ENCODE peak calls at places on chromosomes 12 and 14, in six cellular contexts. One of them, this sample, is unnamed.

GRCh38 chr14:101185081-101185835 is 281.7 kb upstream of the RTL1 start:
- DNase-seq in astrocyte of the spinal cord: no peak
- DNase-seq in pancreas: no peak
- DNase-seq in breast epithelium: peak; percentile 22
- DNase-seq in fibroblast of lung: no peak
- DNase-seq in MM.1S: no peak
- DNase-seq in this sample: no peak

GRCh38 chr12:62749586-62749985 is 185.4 kb downstream of the PPM1H start:
- DNase-seq in breast epithelium: no peak
- DNase-seq in fibroblast of lung: no peak
- DNase-seq in astrocyte of the spinal cord: no peak
- DNase-seq in pancreas: no peak
- DNase-seq in MM.1S: no peak
- DNase-seq in this sample: no peak

GRCh38 chr14:42437809-42438208 is 831.1 kb downstream of the LRFN5 start:
- DNase-seq in astrocyte of the spinal cord: no peak
- DNase-seq in pancreas: no peak
- DNase-seq in fibroblast of lung: no peak
- DNase-seq in MM.1S: no peak
- DNase-seq in breast epithelium: no peak
- DNase-seq in this sample: no peak

GRCh38 chr14:73168274-73168673 is 32.0 kb downstream of the PSEN1 start:
- DNase-seq in MM.1S: no peak
- DNase-seq in breast epithelium: no peak
- DNase-seq in pancreas: no peak
- DNase-seq in astrocyte of the spinal cord: no peak
- DNase-seq in fibroblast of lung: no peak
- DNase-seq in this sample: peak; percentile 26

GRCh38 chr14:51328089-51328941 is 88.3 kb downstream of the TMX1 start:
- DNase-seq in pancreas: no peak
- DNase-seq in MM.1S: peak; percentile 56
- DNase-seq in breast epithelium: no peak
- DNase-seq in astrocyte of the spinal cord: peak; percentile 85
- DNase-seq in fibroblast of lung: peak; percentile 58
- DNase-seq in this sample: no peak

GRCh38 chr12:114512351-114512750 is 106.4 kb upstream of the TBX5 start:
- DNase-seq in astrocyte of the spinal cord: no peak
- DNase-seq in pancreas: no peak
- DNase-seq in fibroblast of lung: no peak
- DNase-seq in MM.1S: no peak
- DNase-seq in breast epithelium: no peak
- DNase-seq in this sample: no peak

GRCh38 chr14:41642402-41643195 is 35.9 kb downstream of the LRFN5 start:
- DNase-seq in pancreas: no peak
- DNase-seq in breast epithelium: no peak
- DNase-seq in MM.1S: no peak
- DNase-seq in fibroblast of lung: no peak
- DNase-seq in astrocyte of the spinal cord: no peak
- DNase-seq in this sample: no peak

GRCh38 chr14:36471431-36471830 is 48.6 kb downstream of the NKX2-1 start:
- DNase-seq in astrocyte of the spinal cord: no peak
- DNase-seq in MM.1S: no peak
- DNase-seq in pancreas: no peak
- DNase-seq in breast epithelium: no peak
- DNase-seq in fibroblast of lung: no peak
- DNase-seq in this sample: no peak

GRCh38 chr12:11896530-11896929 is 174.2 kb upstream of the BCL2L14 start:
- DNase-seq in astrocyte of the spinal cord: no peak
- DNase-seq in fibroblast of lung: no peak
- DNase-seq in pancreas: no peak
- DNase-seq in breast epithelium: no peak
- DNase-seq in MM.1S: no peak
- DNase-seq in this sample: no peak

GRCh38 chr12:122295877-122296276 is 29.6 kb upstream of the VPS33A start:
- DNase-seq in MM.1S: no peak
- DNase-seq in breast epithelium: no peak
- DNase-seq in pancreas: no peak
- DNase-seq in fibroblast of lung: no peak
- DNase-seq in astrocyte of the spinal cord: no peak
- DNase-seq in this sample: no peak

GRCh38 chr12:110636516-110636915 is 22.6 kb downstream of the TCTN1 start:
- DNase-seq in astrocyte of the spinal cord: no peak
- DNase-seq in pancreas: no peak
- DNase-seq in fibroblast of lung: no peak
- DNase-seq in breast epithelium: no peak
- DNase-seq in MM.1S: no peak
- DNase-seq in this sample: no peak

GRCh38 chr14:56241441-56241840 is 123.2 kb downstream of the PELI2 start:
- DNase-seq in breast epithelium: no peak
- DNase-seq in astrocyte of the spinal cord: no peak
- DNase-seq in MM.1S: no peak
- DNase-seq in fibroblast of lung: peak; percentile 22
- DNase-seq in pancreas: no peak
- DNase-seq in this sample: no peak

GRCh38 chr12:123949118-123949774 is 23.4 kb downstream of the CCDC92 start:
- DNase-seq in breast epithelium: no peak
- DNase-seq in astrocyte of the spinal cord: no peak
- DNase-seq in pancreas: no peak
- DNase-seq in MM.1S: no peak
- DNase-seq in fibroblast of lung: no peak
- DNase-seq in this sample: no peak

GRCh38 chr12:24227550-24227949 is 278.1 kb upstream of the SOX5 start:
- DNase-seq in pancreas: no peak
- DNase-seq in fibroblast of lung: no peak
- DNase-seq in MM.1S: no peak
- DNase-seq in breast epithelium: no peak
- DNase-seq in astrocyte of the spinal cord: no peak
- DNase-seq in this sample: no peak

GRCh38 chr14:63465347-63465746 is 77.8 kb downstream of the PPP2R5E start:
- DNase-seq in fibroblast of lung: no peak
- DNase-seq in MM.1S: no peak
- DNase-seq in pancreas: no peak
- DNase-seq in astrocyte of the spinal cord: no peak
- DNase-seq in breast epithelium: no peak
- DNase-seq in this sample: no peak

GRCh38 chr14:68816183-68816942 is 23.5 kb upstream of the ZFP36L1 start:
- DNase-seq in pancreas: peak; percentile 96
- DNase-seq in fibroblast of lung: peak; percentile 91
- DNase-seq in breast epithelium: peak; percentile 89
- DNase-seq in MM.1S: peak; percentile 76
- DNase-seq in astrocyte of the spinal cord: peak; percentile 93
- DNase-seq in this sample: peak; percentile 98

GRCh38 chr14:32426596-32427408 is 97.7 kb downstream of the AKAP6 start:
- DNase-seq in MM.1S: no peak
- DNase-seq in fibroblast of lung: no peak
- DNase-seq in astrocyte of the spinal cord: no peak
- DNase-seq in breast epithelium: no peak
- DNase-seq in pancreas: no peak
- DNase-seq in this sample: no peak

GRCh38 chr14:73665130-73665529 is 20.3 kb downstream of the DNAL1 start:
- DNase-seq in breast epithelium: no peak
- DNase-seq in fibroblast of lung: no peak
- DNase-seq in pancreas: no peak
- DNase-seq in MM.1S: no peak
- DNase-seq in astrocyte of the spinal cord: no peak
- DNase-seq in this sample: no peak

GRCh38 chr12:116880213-116880816 is 926 bp downstream of the HRK start:
- DNase-seq in fibroblast of lung: peak; percentile 29
- DNase-seq in MM.1S: no peak
- DNase-seq in pancreas: no peak
- DNase-seq in astrocyte of the spinal cord: peak; percentile 41
- DNase-seq in breast epithelium: no peak
- DNase-seq in this sample: no peak

GRCh38 chr14:89911018-89911919 is 43.3 kb downstream of the EFCAB11 start:
- DNase-seq in breast epithelium: no peak
- DNase-seq in MM.1S: no peak
- DNase-seq in pancreas: no peak
- DNase-seq in astrocyte of the spinal cord: peak; percentile 86
- DNase-seq in fibroblast of lung: peak; percentile 67
- DNase-seq in this sample: no peak

GRCh38 chr14:65940056-65940735 is 527.7 kb downstream of the FUT8 start:
- DNase-seq in astrocyte of the spinal cord: no peak
- DNase-seq in breast epithelium: no peak
- DNase-seq in pancreas: no peak
- DNase-seq in MM.1S: no peak
- DNase-seq in fibroblast of lung: no peak
- DNase-seq in this sample: no peak

GRCh38 chr12:118098911-118099671 is 4.7 kb downstream of the VSIG10 start:
- DNase-seq in astrocyte of the spinal cord: no peak
- DNase-seq in fibroblast of lung: no peak
- DNase-seq in MM.1S: no peak
- DNase-seq in breast epithelium: no peak
- DNase-seq in pancreas: no peak
- DNase-seq in this sample: no peak

GRCh38 chr14:64841121-64841611 is 38.5 kb downstream of the SPTB start:
- DNase-seq in breast epithelium: no peak
- DNase-seq in MM.1S: no peak
- DNase-seq in fibroblast of lung: peak; percentile 19
- DNase-seq in pancreas: no peak
- DNase-seq in astrocyte of the spinal cord: peak; percentile 68
- DNase-seq in this sample: peak; percentile 46

GRCh38 chr12:127389923-127390322 is 877.0 kb upstream of the TMEM132C start:
- DNase-seq in pancreas: no peak
- DNase-seq in MM.1S: peak; percentile 16
- DNase-seq in fibroblast of lung: peak; percentile 29
- DNase-seq in astrocyte of the spinal cord: peak; percentile 82
- DNase-seq in breast epithelium: no peak
- DNase-seq in this sample: no peak

GRCh38 chr12:40202095-40203059 is 22.4 kb upstream of the LRRK2 start:
- DNase-seq in pancreas: no peak
- DNase-seq in breast epithelium: no peak
- DNase-seq in astrocyte of the spinal cord: no peak
- DNase-seq in fibroblast of lung: no peak
- DNase-seq in MM.1S: no peak
- DNase-seq in this sample: no peak

GRCh38 chr12:70648831-70649230 is 11.6 kb upstream of the PTPRB start:
- DNase-seq in breast epithelium: no peak
- DNase-seq in pancreas: no peak
- DNase-seq in fibroblast of lung: peak; percentile 67
- DNase-seq in MM.1S: no peak
- DNase-seq in astrocyte of the spinal cord: peak; percentile 81
- DNase-seq in this sample: no peak

GRCh38 chr14:101333335-101334280 is 227.7 kb upstream of the DIO3 start:
- DNase-seq in MM.1S: no peak
- DNase-seq in breast epithelium: no peak
- DNase-seq in astrocyte of the spinal cord: no peak
- DNase-seq in fibroblast of lung: no peak
- DNase-seq in pancreas: no peak
- DNase-seq in this sample: no peak

GRCh38 chr14:53807580-53807979 is 149.0 kb downstream of the BMP4 start:
- DNase-seq in fibroblast of lung: no peak
- DNase-seq in MM.1S: no peak
- DNase-seq in breast epithelium: no peak
- DNase-seq in astrocyte of the spinal cord: peak; percentile 1
- DNase-seq in pancreas: no peak
- DNase-seq in this sample: peak; percentile 62
- TF ChIP-seq CTCF in fibroblast of lung: no peak
- TF ChIP-seq CTCF in MM.1S: no peak
- TF ChIP-seq CTCF in breast epithelium: no peak
- TF ChIP-seq CTCF in astrocyte of the spinal cord: no peak
- TF ChIP-seq CTCF in pancreas: no peak
- TF ChIP-seq CTCF in this sample: no peak

GRCh38 chr12:43282106-43282505 is 269.9 kb downstream of the ADAMTS20 start:
- DNase-seq in astrocyte of the spinal cord: peak; percentile 63
- DNase-seq in fibroblast of lung: peak; percentile 75
- DNase-seq in breast epithelium: no peak
- DNase-seq in pancreas: no peak
- DNase-seq in MM.1S: peak; percentile 32
- DNase-seq in this sample: no peak
- TF ChIP-seq CTCF in astrocyte of the spinal cord: peak; percentile 40
- TF ChIP-seq CTCF in fibroblast of lung: peak; percentile 41
- TF ChIP-seq CTCF in breast epithelium: no peak
- TF ChIP-seq CTCF in pancreas: no peak
- TF ChIP-seq CTCF in MM.1S: peak; percentile 30
- TF ChIP-seq CTCF in this sample: no peak

DNA sequence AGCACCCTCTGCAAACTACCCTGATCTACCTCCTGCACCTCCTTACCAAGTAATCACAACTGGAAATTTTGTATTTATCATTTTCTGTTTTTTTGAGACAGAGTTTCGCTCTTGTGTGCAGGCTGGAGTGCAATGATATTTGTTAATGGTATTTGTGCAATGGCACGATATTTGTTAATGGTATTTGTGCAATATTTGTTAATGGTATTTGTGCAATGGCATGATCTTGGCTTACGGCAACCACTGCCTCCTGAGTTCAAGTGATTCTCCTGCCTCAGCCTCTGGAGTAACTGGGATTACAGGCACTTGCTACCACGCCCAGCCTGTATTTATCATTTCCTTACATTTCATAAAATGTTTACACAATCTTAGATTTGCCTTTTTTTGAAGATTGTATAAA is 5.7 kb upstream of the NECAP1 start:
- DNase-seq in fibroblast of lung: no peak
- DNase-seq in breast epithelium: no peak
- DNase-seq in MM.1S: no peak
- DNase-seq in pancreas: no peak
- DNase-seq in astrocyte of the spinal cord: no peak
- DNase-seq in this sample: no peak
- TF ChIP-seq CTCF in fibroblast of lung: no peak
- TF ChIP-seq CTCF in breast epithelium: no peak
- TF ChIP-seq CTCF in MM.1S: no peak
- TF ChIP-seq CTCF in pancreas: no peak
- TF ChIP-seq CTCF in astrocyte of the spinal cord: no peak
- TF ChIP-seq CTCF in this sample: no peak

DNA sequence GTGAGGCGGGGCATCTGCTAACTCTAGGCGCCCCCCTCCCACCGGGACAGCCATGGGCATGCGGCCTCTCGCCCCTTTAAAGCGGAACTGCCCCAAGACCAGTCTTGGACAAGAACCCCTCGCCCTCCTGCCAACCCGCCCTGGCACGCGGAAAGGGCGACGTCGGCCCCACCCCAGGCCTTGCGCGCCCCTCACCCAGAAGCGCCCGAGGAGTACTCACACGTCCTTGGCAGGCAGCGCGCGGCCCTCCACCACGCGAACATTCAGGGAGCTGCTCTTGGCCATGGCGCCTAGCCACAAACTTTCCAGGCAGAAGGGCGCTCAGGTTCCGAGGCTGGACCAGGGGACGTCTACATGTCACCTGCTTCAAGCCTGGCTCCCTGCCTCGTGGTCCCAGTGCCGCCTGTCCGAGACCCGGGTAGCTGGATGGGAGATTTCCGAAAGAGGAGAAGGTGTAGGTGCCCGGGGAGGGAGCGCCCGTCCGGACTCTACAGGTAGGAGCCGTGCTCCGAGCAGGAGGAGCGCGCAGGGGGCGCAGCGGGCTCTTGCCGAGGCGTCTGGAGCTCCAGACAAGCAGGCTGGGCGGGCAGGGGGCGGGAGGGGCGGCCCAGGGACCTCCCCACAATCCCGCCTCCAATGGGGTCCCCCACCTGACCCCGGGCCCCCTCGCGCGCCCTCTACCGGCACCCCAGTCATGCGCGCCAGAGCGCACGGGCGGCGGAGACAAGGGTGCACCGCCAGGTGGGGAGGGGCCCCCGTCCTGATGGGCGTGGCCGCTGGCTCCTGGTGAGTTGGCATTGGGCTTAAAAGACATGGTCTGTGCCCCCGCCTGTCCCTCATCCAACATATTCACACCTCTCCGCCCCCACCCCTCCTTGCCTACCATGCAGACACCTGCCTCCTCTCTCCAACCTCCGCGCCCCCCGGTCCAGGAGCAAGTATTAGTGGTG is at the start of gene RASAL1:
- DNase-seq in astrocyte of the spinal cord: no peak
- DNase-seq in breast epithelium: no peak
- DNase-seq in pancreas: peak; percentile 86
- DNase-seq in fibroblast of lung: no peak
- DNase-seq in MM.1S: peak; percentile 37
- DNase-seq in this sample: no peak
- TF ChIP-seq CTCF in astrocyte of the spinal cord: no peak
- TF ChIP-seq CTCF in breast epithelium: no peak
- TF ChIP-seq CTCF in pancreas: peak; percentile 40
- TF ChIP-seq CTCF in fibroblast of lung: no peak
- TF ChIP-seq CTCF in MM.1S: peak; percentile 26
- TF ChIP-seq CTCF in this sample: no peak

This sample was measured in lower leg skin.